ENCODE peak calls at places on chromosomes 2 and 18, in five cellular contexts. E, Y, P, W and J are unnamed samples.

GRCh38 chr2:173354073-173354600 is 535 bp upstream of the CDCA7 start:
- DNase-seq in Y (no peak), W (no peak), E (peak), P (no peak), J (no peak)

GRCh38 chr2:109284816-109285215 is 155.8 kb downstream of the SH3RF3 start:
- DNase-seq in P (no peak), E (peak), Y (peak), W (no peak), J (no peak)

GRCh38 chr2:149146876-149147275 is 108.4 kb downstream of the LYPD6B start:
- DNase-seq in W (no peak), Y (no peak), E (no peak), P (no peak), J (no peak)

GRCh38 chr18:2883137-2883671 is 36.4 kb downstream of the EMILIN2 start:
- DNase-seq in E (no peak), W (peak), P (peak), Y (peak), J (no peak)

GRCh38 chr2:46487667-46488333 is 8.4 kb downstream of the TMEM247 start:
- DNase-seq in E (peak), Y (peak), P (no peak), W (peak), J (no peak)

GRCh38 chr2:76120176-76120575 is 409.5 kb upstream of the GCFC2 start:
- DNase-seq in Y (no peak), E (no peak), P (no peak), W (no peak), J (no peak)

GRCh38 chr2:152518656-152519580 is 183.9 kb downstream of the FMNL2 start:
- DNase-seq in E (no peak), W (no peak), Y (no peak), P (no peak), J (no peak)

GRCh38 chr2:222176890-222177289 is 121.9 kb downstream of the PAX3 start:
- DNase-seq in W (no peak), P (no peak), E (no peak), Y (no peak), J (no peak)

GRCh38 chr18:5095239-5095638 is 101.8 kb downstream of the AKAIN1 start:
- DNase-seq in Y (no peak), P (no peak), E (no peak), W (no peak), J (no peak)

GRCh38 chr18:5093902-5094301 is 103.2 kb downstream of the AKAIN1 start:
- DNase-seq in P (no peak), E (no peak), Y (no peak), W (no peak), J (no peak)

GRCh38 chr18:5091741-5092140 is 105.3 kb downstream of the AKAIN1 start:
- DNase-seq in Y (no peak), P (no peak), W (no peak), E (no peak), J (no peak)

GRCh38 chr18:5097116-5097703 is 99.8 kb downstream of the AKAIN1 start:
- DNase-seq in P (no peak), E (no peak), Y (no peak), W (no peak), J (no peak)
- H3K4me3 ChIP-seq in P (no peak), E (no peak), Y (no peak), W (no peak), J (no peak)

GRCh38 chr2:102107741-102108070 is 34.8 kb upstream of the IL1R1 start:
- DNase-seq in W (no peak), E (no peak), P (no peak), Y (peak), J (no peak)
- H3K4me3 ChIP-seq in W (no peak), E (peak), P (peak), Y (no peak), J (no peak)

GRCh38 chr2:207621640-207622039 is 3.6 kb downstream of the METTL21A start:
- DNase-seq in W (no peak), P (no peak), Y (no peak), E (no peak), J (no peak)

GRCh38 chr2:207624170-207625013 is 802 bp downstream of the METTL21A start:
- DNase-seq in Y (peak), P (peak), W (peak), E (peak), J (no peak)

GRCh38 chr2:207616185-207616584 is 9.0 kb downstream of the METTL21A start:
- DNase-seq in P (no peak), Y (peak), W (no peak), E (no peak), J (no peak)

GRCh38 chr2:207617011-207617671 is 8.1 kb downstream of the METTL21A start:
- DNase-seq in E (peak), P (no peak), W (no peak), Y (peak), J (no peak)

GRCh38 chr2:207619764-207620203 is 5.4 kb downstream of the METTL21A start:
- DNase-seq in Y (no peak), W (no peak), P (peak), E (no peak), J (no peak)
- H3K4me3 ChIP-seq in Y (no peak), W (no peak), P (peak), E (no peak), J (no peak)

DNA sequence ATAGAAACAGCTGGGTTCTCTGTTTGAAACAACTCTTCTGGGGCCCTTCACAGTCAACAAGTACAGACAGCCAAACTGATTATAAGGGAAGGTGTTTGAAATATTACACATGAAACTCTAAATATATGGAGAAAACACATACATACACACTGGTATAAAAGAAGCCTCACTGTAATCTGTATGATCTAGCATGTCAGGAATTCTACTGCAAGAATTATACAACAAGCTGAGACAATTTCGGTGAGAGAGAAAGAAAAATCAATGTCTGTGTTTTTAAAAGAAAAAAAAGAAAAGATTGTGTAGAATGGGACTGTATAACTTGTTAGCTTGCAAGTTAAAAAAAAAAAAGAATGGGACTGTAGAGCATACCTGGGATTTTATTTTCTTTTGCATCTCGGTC is 26.3 kb downstream of the IRS1 start:
- DNase-seq in E (peak), P (no peak), Y (no peak), W (no peak), J (no peak)
- H3K4me3 ChIP-seq in E (no peak), P (peak), Y (no peak), W (no peak), J (no peak)

GRCh38 chr18:33440011-33440383 is 524 bp downstream of the CCDC178 start:
- DNase-seq in E (peak), P (no peak), Y (peak), W (peak), J (peak)
- H3K4me3 ChIP-seq in E (peak), P (no peak), Y (peak), W (peak), J (peak)

GRCh38 chr2:218128781-218129478 is 3.1 kb downstream of the CXCR2 start:
- DNase-seq in Y (no peak), P (no peak), W (no peak), E (no peak), J (no peak)

GRCh38 chr2:218130822-218131221 is 5.0 kb downstream of the CXCR2 start:
- DNase-seq in P (no peak), W (no peak), E (no peak), Y (no peak), J (no peak)

GRCh38 chr2:218127929-218128455 is 2.2 kb downstream of the CXCR2 start:
- DNase-seq in W (no peak), Y (no peak), P (no peak), E (no peak), J (no peak)

GRCh38 chr2:218129756-218130155 is 3.9 kb downstream of the CXCR2 start:
- DNase-seq in Y (peak), P (no peak), E (no peak), W (no peak), J (no peak)

DNA sequence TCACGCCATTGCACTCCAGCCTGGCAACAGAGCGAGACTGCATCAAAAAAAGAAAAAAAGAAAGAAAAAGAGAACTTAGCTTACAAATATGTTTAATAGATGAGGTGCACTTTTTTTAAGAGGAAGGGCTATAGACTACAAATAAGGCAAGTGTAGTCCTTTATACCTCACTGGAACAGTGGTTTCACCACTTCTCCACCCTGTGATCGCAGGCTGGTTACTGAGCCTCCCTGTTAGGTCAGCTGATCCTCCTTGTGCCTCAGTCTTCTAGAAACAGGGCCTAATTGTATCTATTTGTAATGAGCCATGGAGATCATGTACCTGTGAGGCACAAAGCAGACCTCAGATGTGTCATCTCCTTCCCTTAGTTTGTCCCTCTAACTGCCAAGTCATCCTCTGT is 4.5 kb downstream of the CXCR2 start:
- DNase-seq in P (no peak), E (no peak), Y (no peak), W (no peak), J (no peak)
- H3K4me3 ChIP-seq in P (no peak), E (no peak), Y (no peak), W (no peak), J (no peak)

GRCh38 chr2:229634574-229635185 is 79.7 kb downstream of the DNER start:
- DNase-seq in P (no peak), W (no peak), E (no peak), Y (no peak), J (no peak)

GRCh38 chr2:229629039-229629438 is 85.3 kb downstream of the DNER start:
- DNase-seq in P (no peak), W (no peak), E (no peak), Y (no peak), J (no peak)

GRCh38 chr2:229627728-229628127 is 86.6 kb downstream of the DNER start:
- DNase-seq in W (no peak), Y (no peak), E (no peak), P (no peak), J (no peak)

GRCh38 chr2:229636568-229636967 is 77.8 kb downstream of the DNER start:
- DNase-seq in W (no peak), P (no peak), E (no peak), Y (no peak), J (no peak)

DNA sequence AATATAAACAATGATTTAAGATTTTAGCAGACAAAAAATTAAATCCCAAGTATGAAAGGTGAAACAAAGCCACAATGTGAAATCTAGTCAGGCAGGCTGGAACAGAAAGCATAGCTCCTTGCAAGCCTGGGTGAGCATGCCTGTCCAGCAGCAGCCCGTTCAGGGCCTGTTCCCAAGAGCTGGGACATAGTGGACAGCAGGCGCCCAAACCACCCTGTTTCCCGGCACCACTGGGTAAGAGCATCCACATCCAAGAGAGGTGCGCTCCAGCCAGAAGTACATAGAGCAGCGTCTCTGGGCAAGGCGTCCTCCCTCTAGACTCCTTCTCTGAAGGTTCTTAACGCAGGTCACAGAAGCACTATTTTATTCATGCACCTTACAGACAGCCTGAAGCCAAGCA is 80.8 kb downstream of the DNER start:
- DNase-seq in W (no peak), E (no peak), Y (no peak), P (no peak), J (no peak)
- H3K4me3 ChIP-seq in W (no peak), E (no peak), Y (no peak), P (no peak), J (no peak)

GRCh38 chr2:71072492-71072891 is 4.0 kb downstream of the NAGK start:
- DNase-seq in E (no peak), W (no peak), P (no peak), Y (no peak), J (no peak)
- H3K4me3 ChIP-seq in E (no peak), W (no peak), P (peak), Y (no peak), J (no peak)

GRCh38 chr2:24491626-24492282 is 700 bp downstream of the NCOA1 start:
- DNase-seq in Y (peak), W (peak), E (peak), P (peak), J (no peak)

GRCh38 chr2:24494415-24494814 is 3.4 kb downstream of the NCOA1 start:
- DNase-seq in W (no peak), E (no peak), Y (no peak), P (no peak), J (no peak)

GRCh38 chr2:24492283-24493272 is 1.5 kb downstream of the NCOA1 start:
- DNase-seq in Y (peak), W (peak), E (peak), P (no peak), J (no peak)

GRCh38 chr2:24495451-24495850 is 4.4 kb downstream of the NCOA1 start:
- DNase-seq in E (no peak), W (no peak), P (no peak), Y (no peak), J (no peak)

GRCh38 chr2:24493713-24494112 is 2.7 kb downstream of the NCOA1 start:
- DNase-seq in E (peak), W (no peak), P (no peak), Y (peak), J (no peak)
- H3K4me3 ChIP-seq in E (peak), W (no peak), P (peak), Y (no peak), J (no peak)

GRCh38 chr2:85541753-85542457 is 2.9 kb downstream of the MAT2A start:
- DNase-seq in W (peak), E (no peak), Y (no peak), P (no peak), J (no peak)

GRCh38 chr2:85540131-85540587 is 1.2 kb downstream of the MAT2A start:
- DNase-seq in W (no peak), P (no peak), Y (peak), E (peak), J (no peak)

GRCh38 chr2:85545780-85546240 is 6.8 kb downstream of the MAT2A start:
- DNase-seq in E (no peak), Y (no peak), P (no peak), W (no peak), J (no peak)

GRCh38 chr2:85541262-85541661 is 2.3 kb downstream of the MAT2A start:
- DNase-seq in E (no peak), W (no peak), Y (no peak), P (no peak), J (no peak)

GRCh38 chr2:85542777-85543176 is 3.8 kb downstream of the MAT2A start:
- DNase-seq in Y (no peak), P (no peak), E (no peak), W (no peak), J (no peak)
- H3K4me3 ChIP-seq in Y (no peak), P (no peak), E (peak), W (no peak), J (no peak)